ENCODE peak calls at places on chromosomes 7 and 10, in five cellular contexts. Z, E, F, H and U are unnamed samples.

GRCh38 chr7:100582041-100582579 is 3.8 kb downstream of the LRCH4 start:
- DNase-seq in E (no peak), Z (peak; percentile 81), H (no peak), F (no peak), U (no peak)

GRCh38 chr7:80443336-80443735 is 68.5 kb downstream of the GNAT3 start:
- DNase-seq in Z (no peak), E (no peak), F (no peak), H (no peak), U (no peak)

GRCh38 chr10:132929953-132930640 is 12.3 kb downstream of the CFAP46 start:
- DNase-seq in H (no peak), Z (no peak), F (no peak), E (no peak), U (no peak)

GRCh38 chr7:87339373-87339897 is 6.0 kb upstream of the CROT start:
- DNase-seq in H (no peak), F (no peak), E (no peak), Z (no peak), U (no peak)

GRCh38 chr10:132961864-132962622 is 19.7 kb upstream of the CFAP46 start:
- DNase-seq in E (no peak), H (peak; percentile 53), Z (peak; percentile 56), F (peak; percentile 85), U (peak; percentile 9)

GRCh38 chr10:96918214-96919002 is 86.3 kb downstream of the LCOR start:
- DNase-seq in Z (no peak), F (no peak), E (no peak), H (no peak), U (no peak)

GRCh38 chr7:151773795-151774194 is 103.1 kb downstream of the PRKAG2 start:
- DNase-seq in E (no peak), Z (no peak), F (no peak), H (no peak), U (no peak)

GRCh38 chr10:79185067-79185774 is 116.5 kb downstream of the ZMIZ1 start:
- DNase-seq in E (no peak), F (no peak), Z (no peak), H (no peak), U (no peak)

GRCh38 chr10:5935628-5936027 is 41.7 kb downstream of the IL15RA start:
- DNase-seq in H (no peak), F (no peak), Z (no peak), E (no peak), U (no peak)

GRCh38 chr7:52026140-52026539 is 709.5 kb upstream of the COBL start:
- DNase-seq in H (no peak), F (no peak), E (no peak), Z (no peak), U (no peak)

GRCh38 chr10:74419491-74420466 is 268.8 kb downstream of the ADK start:
- DNase-seq in Z (no peak), F (peak; percentile 46), H (peak; percentile 46), E (no peak), U (no peak)

GRCh38 chr7:148746139-148746538 is 47.4 kb downstream of the CUL1 start:
- DNase-seq in Z (no peak), H (no peak), E (no peak), F (no peak), U (no peak)

GRCh38 chr10:75971402-75972211 is 540.2 kb downstream of the LRMDA start:
- DNase-seq in E (no peak), F (no peak), H (no peak), Z (no peak), U (peak; percentile 13)

GRCh38 chr10:129192344-129193128 is 274.5 kb upstream of the MGMT start:
- DNase-seq in E (no peak), Z (no peak), F (no peak), H (no peak), U (no peak)

GRCh38 chr10:58023341-58024073 is 244.2 kb downstream of the IPMK start:
- DNase-seq in H (no peak), Z (no peak), F (peak; percentile 29), E (no peak), U (peak; percentile 49)

GRCh38 chr7:74058486-74058885 is 25.1 kb upstream of the LIMK1 start:
- DNase-seq in Z (no peak), F (no peak), H (no peak), E (no peak), U (no peak)

GRCh38 chr7:143408247-143408685 is 390 bp downstream of the EPHA1 start:
- DNase-seq in F (peak; percentile 47), H (no peak), E (no peak), Z (peak; percentile 45), U (no peak)

GRCh38 chr7:14144538-14144937 is 155.1 kb upstream of the ETV1 start:
- DNase-seq in H (no peak), Z (no peak), F (no peak), E (no peak), U (no peak)

GRCh38 chr10:70985824-70986336 is 97.5 kb upstream of the PCBD1 start:
- DNase-seq in E (no peak), F (peak; percentile 26), H (no peak), Z (no peak), U (no peak)

GRCh38 chr7:24445041-24445440 is 128.2 kb upstream of the PALS2 start:
- DNase-seq in H (no peak), Z (no peak), E (no peak), F (no peak), U (no peak)

GRCh38 chr10:36366843-36367242 is 724.7 kb upstream of the FZD8 start:
- DNase-seq in H (no peak), F (no peak), Z (no peak), E (no peak), U (no peak)

GRCh38 chr10:50577681-50578350 is 45.9 kb downstream of the SGMS1 start:
- DNase-seq in F (peak; percentile 55), E (no peak), Z (peak; percentile 60), H (peak; percentile 8), U (no peak)

GRCh38 chr7:42197391-42197790 is 39.6 kb downstream of the GLI3 start:
- DNase-seq in Z (no peak), H (no peak), E (no peak), F (no peak), U (peak; percentile 48)

GRCh38 chr7:141221007-141221612 is 147.2 kb downstream of the TMEM178B start:
- DNase-seq in Z (no peak), E (no peak), F (peak; percentile 28), H (no peak), U (no peak)

GRCh38 chr7:98211221-98211675 is at the start of gene BHLHA15:
- DNase-seq in Z (peak; percentile 93), H (peak; percentile 59), F (peak; percentile 75), E (no peak), U (no peak)

GRCh38 chr10:70564113-70564725 is 38.3 kb downstream of the PRF1 start:
- DNase-seq in E (no peak), F (no peak), Z (no peak), H (no peak), U (no peak)

GRCh38 chr10:86367339-86367951 is 850 bp upstream of the GRID1 start:
- DNase-seq in E (no peak), Z (no peak), F (no peak), H (no peak), U (no peak)

GRCh38 chr7:91314591-91315323 is 50.5 kb downstream of the FZD1 start:
- DNase-seq in E (no peak), F (no peak), H (no peak), Z (no peak), U (no peak)

GRCh38 chr7:98205162-98205845 is 5.9 kb upstream of the BHLHA15 start:
- DNase-seq in F (no peak), E (no peak), Z (no peak), H (no peak), U (no peak)

GRCh38 chr7:16479587-16479986 is 14.0 kb upstream of the SOSTDC1 start:
- DNase-seq in H (no peak), Z (no peak), F (no peak), E (no peak), U (no peak)

DNA sequence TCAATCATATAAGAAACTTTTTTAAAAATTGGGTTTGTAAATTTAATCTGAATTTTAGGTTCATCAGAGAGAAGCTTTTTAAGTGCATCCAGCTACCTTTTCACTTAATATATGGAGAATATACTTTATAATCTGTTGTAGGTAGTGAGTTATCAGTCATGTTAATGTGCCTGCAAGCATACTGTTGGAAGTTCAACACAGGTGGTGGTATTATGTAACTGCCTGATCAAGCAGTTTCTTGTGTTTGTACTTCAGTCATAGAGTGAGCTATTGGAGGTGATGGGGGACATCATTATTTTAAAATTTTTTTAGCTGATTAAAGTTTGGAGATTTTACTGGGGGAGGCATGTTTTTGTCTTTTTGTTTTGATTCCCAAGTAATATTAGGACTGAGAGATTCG is 2.5 kb downstream of the TNKS2 start:
- DNase-seq in H (peak; percentile 20), F (no peak), E (no peak), Z (no peak), U (no peak)
- H3K4me3 ChIP-seq in H (peak overlapping the region; percentile 85), F (no peak overlapping the region), E (no peak overlapping the region), Z (no peak overlapping the region), U (no peak overlapping the region)

GRCh38 chr7:127909424-127910152 is 121.6 kb downstream of the LRRC4 start:
- DNase-seq in E (no peak), H (no peak), Z (no peak), F (no peak), U (no peak)
- H3K36me3 ChIP-seq in E (no peaks in the 10 kb centered on the region), H (peaks cover 41% of the 10 kb centered on the region), Z (no peaks in the 10 kb centered on the region), F (no peaks in the 10 kb centered on the region), U (no peaks in the 10 kb centered on the region)

DNA sequence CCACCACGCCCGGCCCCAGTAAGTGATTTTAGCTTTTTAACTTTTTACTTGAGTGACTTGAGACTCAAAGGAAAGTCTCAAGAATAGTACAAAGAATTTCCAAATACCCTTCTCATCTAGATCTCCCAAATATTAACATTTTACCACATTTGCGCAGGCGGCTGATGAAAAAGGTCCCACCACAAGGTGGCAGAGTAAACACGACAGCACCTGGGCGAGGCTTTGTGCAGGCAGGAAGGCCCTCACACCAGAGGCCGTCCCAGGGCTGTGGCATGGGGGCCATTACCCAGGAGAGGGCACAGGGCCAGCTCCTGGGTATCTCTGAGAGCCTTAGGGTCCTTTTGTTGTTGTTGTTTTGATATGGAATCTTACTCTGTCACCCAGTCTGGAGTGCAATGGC is 50.0 kb upstream of the WIPI2 start:
- DNase-seq in H (peak; percentile 57), F (peak; percentile 42), E (no peak), Z (peak; percentile 30), U (no peak)
- TF ChIP-seq CTCF in H (peak; percentile 77), F (peak; percentile 34), E (no peak), Z (peak; percentile 20), U (peak; percentile 43)

GRCh38 chr10:77984986-77985385 is 44.3 kb downstream of the POLR3A start:
- DNase-seq in H (no peak), F (no peak), E (no peak), Z (no peak), U (no peak)

GRCh38 chr10:77979221-77979620 is 50.1 kb downstream of the POLR3A start:
- DNase-seq in F (no peak), Z (no peak), E (no peak), H (no peak), U (no peak)

GRCh38 chr10:77977975-77978759 is 51.1 kb downstream of the POLR3A start:
- DNase-seq in H (no peak), Z (no peak), F (no peak), E (no peak), U (no peak)

GRCh38 chr10:77983384-77984341 is 45.7 kb downstream of the POLR3A start:
- DNase-seq in H (no peak), Z (no peak), F (no peak), E (no peak), U (peak; percentile 51)

DNA sequence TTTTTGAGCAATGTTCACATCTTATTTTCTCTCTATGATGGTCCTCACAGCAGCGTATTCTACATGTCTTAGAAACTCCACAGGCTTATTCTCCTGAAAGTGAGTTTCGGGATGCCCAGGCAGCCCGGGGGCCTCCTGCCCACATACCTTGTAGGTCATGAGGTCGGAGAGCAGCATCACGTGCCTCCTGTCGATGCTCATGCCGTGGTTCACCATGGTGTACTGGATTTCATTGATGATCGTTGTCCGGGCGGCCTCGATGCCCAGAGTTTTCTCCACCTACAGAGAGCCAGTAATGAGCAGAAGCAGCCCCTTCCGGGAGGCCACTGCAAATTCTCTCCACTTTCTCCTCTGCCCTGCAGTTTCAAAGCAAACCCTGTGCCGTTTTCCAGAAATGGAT is 48.0 kb downstream of the POLR3A start:
- DNase-seq in H (no peak), E (no peak), F (no peak), Z (no peak), U (no peak)
- H3K4me3 ChIP-seq in H (no peak overlapping the region), E (no peak overlapping the region), F (no peak overlapping the region), Z (no peak overlapping the region), U (no peak overlapping the region)